ENCODE peak calls at places on chromosomes 12 and 14, in five cellular contexts. R is HTR-8/SVneo; Y is activated CD4-positive, CD25-positive, alpha-beta regulatory T cell treated with anti-CD3 and anti-CD28 coated beads, Interleukin-2, amount 50 U/mL, for 16 hours; G is hepatic stellate cell; L is NCI-H2107. S is an unnamed sample.

GRCh38 chr12:42568952-42569916 is 20.3 kb downstream of the PRICKLE1 start:
- DNase-seq in R (peak; percentile 44), Y (no peak), G (peak; percentile 10), L (peak; percentile 3), S (no peak)

GRCh38 chr12:94169495-94169894 is 21.1 kb downstream of the PLXNC1 start:
- DNase-seq in R (no peak), Y (no peak), G (no peak), L (no peak), S (no peak)

GRCh38 chr14:37994846-37995372 is 212.8 kb upstream of the SSTR1 start:
- DNase-seq in R (no peak), Y (no peak), G (no peak), L (no peak), S (no peak)

GRCh38 chr12:43370299-43370698 is 181.7 kb downstream of the ADAMTS20 start:
- DNase-seq in R (peak; percentile 35), Y (no peak), G (no peak), L (no peak), S (no peak)

GRCh38 chr14:105340821-105341408 is 26.4 kb downstream of the PACS2 start:
- DNase-seq in R (no peak), Y (no peak), G (no peak), L (no peak), S (no peak)

GRCh38 chr14:51774209-51774608 is 86.2 kb upstream of the GNG2 start:
- DNase-seq in R (no peak), Y (no peak), G (no peak), L (no peak), S (no peak)

GRCh38 chr12:26701604-26702215 is 131.3 kb downstream of the ITPR2 start:
- DNase-seq in R (no peak), Y (no peak), G (no peak), L (no peak), S (no peak)

GRCh38 chr12:3743803-3744202 is 9.1 kb downstream of the CRACR2A start:
- DNase-seq in R (no peak), Y (no peak), G (no peak), L (no peak), S (no peak)

GRCh38 chr14:54116972-54117371 is 160.3 kb upstream of the BMP4 start:
- DNase-seq in R (no peak), Y (no peak), G (peak; percentile 5), L (no peak), S (no peak)

GRCh38 chr14:76591270-76591669 is 170.0 kb upstream of the VASH1 start:
- DNase-seq in R (no peak), Y (no peak), G (no peak), L (no peak), S (no peak)

GRCh38 chr14:73802431-73803188 is 49.0 kb upstream of the PTGR2 start:
- DNase-seq in R (no peak), Y (no peak), G (no peak), L (no peak), S (no peak)

GRCh38 chr14:59428581-59429012 is 36.6 kb downstream of the GPR135 start:
- DNase-seq in R (peak; percentile 41), Y (no peak), G (peak; percentile 68), L (no peak), S (no peak)

GRCh38 chr12:81170072-81170471 is 92.2 kb downstream of the ACSS3 start:
- DNase-seq in R (no peak), Y (no peak), G (peak; percentile 16), L (no peak), S (no peak)

GRCh38 chr12:123083661-123084571 is 67.0 kb downstream of the PITPNM2 start:
- DNase-seq in R (no peak), Y (no peak), G (no peak), L (no peak), S (no peak)

GRCh38 chr14:74142523-74142922 is 57.8 kb downstream of the LIN52 start:
- DNase-seq in R (no peak), Y (no peak), G (no peak), L (no peak), S (no peak)

GRCh38 chr12:9072481-9073038 is 43.2 kb downstream of the A2M start:
- DNase-seq in R (no peak), Y (no peak), G (no peak), L (no peak), S (no peak)

GRCh38 chr12:6089041-6089823 is 35.2 kb downstream of the VWF start:
- DNase-seq in R (no peak), Y (no peak), G (no peak), L (peak; percentile 91), S (peak; percentile 19)

GRCh38 chr12:106601031-106601430 is 18.2 kb downstream of the RFX4 start:
- DNase-seq in R (no peak), Y (no peak), G (no peak), L (no peak), S (no peak)

GRCh38 chr12:119631930-119632678 is 35.8 kb upstream of the PRKAB1 start:
- DNase-seq in R (no peak), Y (no peak), G (no peak), L (no peak), S (no peak)

GRCh38 chr12:10802587-10802986 is at the start of gene TAS2R7:
- DNase-seq in R (no peak), Y (no peak), G (no peak), L (no peak), S (no peak)

GRCh38 chr12:89707623-89707991 is 1.0 kb downstream of the ATP2B1 start:
- DNase-seq in R (no peak), Y (no peak), G (peak; percentile 21), L (no peak), S (peak; percentile 58)

GRCh38 chr14:102396531-102396930 is 33.8 kb downstream of the TECPR2 start:
- DNase-seq in R (no peak), Y (no peak), G (no peak), L (no peak), S (no peak)

GRCh38 chr12:113103756-113104450 is 31.7 kb downstream of the RASAL1 start:
- DNase-seq in R (no peak), Y (peak; percentile 17), G (no peak), L (peak; percentile 26), S (no peak)

GRCh38 chr14:102866982-102867761 is 55.3 kb upstream of the AMN start:
- DNase-seq in R (no peak), Y (no peak), G (no peak), L (no peak), S (no peak)

GRCh38 chr12:107263980-107264379 is 170.6 kb upstream of the CRY1 start:
- DNase-seq in R (no peak), Y (no peak), G (no peak), L (no peak), S (no peak)

GRCh38 chr14:55245657-55246268 is 25.5 kb upstream of the FBXO34 start:
- DNase-seq in R (peak; percentile 50), Y (no peak), G (peak; percentile 13), L (no peak), S (no peak)

GRCh38 chr12:28108599-28108998 is 81.7 kb upstream of the CCDC91 start:
- DNase-seq in R (no peak), Y (no peak), G (no peak), L (no peak), S (no peak)

GRCh38 chr12:92002673-92003382 is 142.8 kb downstream of the BTG1 start:
- DNase-seq in R (no peak), Y (no peak), G (no peak), L (no peak), S (no peak)

GRCh38 chr14:102525213-102526143 is 15.9 kb upstream of the ANKRD9 start:
- DNase-seq in R (no peak), Y (no peak), G (peak; percentile 47), L (no peak), S (no peak)

GRCh38 chr12:10967409-10967808 is 19.3 kb downstream of the TAS2R50 start:
- DNase-seq in R (peak; percentile 32), Y (no peak), G (peak; percentile 6), L (no peak), S (no peak)

GRCh38 chr12:119869720-119870119 is 7.4 kb downstream of the CIT start:
- DNase-seq in R (peak; percentile 42), Y (no peak), G (peak; percentile 80), L (no peak), S (no peak)

GRCh38 chr12:108734200-108734906 is 3.0 kb upstream of the CORO1C start:
- DNase-seq in R (peak; percentile 67), Y (no peak), G (peak; percentile 80), L (no peak), S (no peak)

GRCh38 chr14:103561381-103562134 is 899 bp downstream of the BAG5 start:
- DNase-seq in R (no peak), Y (no peak), G (peak; percentile 75), L (peak; percentile 31), S (no peak)

GRCh38 chr12:100555722-100556121 is 17.8 kb upstream of the GAS2L3 start:
- DNase-seq in R (no peak), Y (no peak), G (no peak), L (no peak), S (no peak)